ENCODE peak calls at places on chromosomes 2 and 18, in four cellular contexts. One of them, this sample, is unnamed.

GRCh38 chr2:226439337-226439736 is 360.3 kb downstream of the IRS1 start:
- DNase-seq in upper lobe of right lung: no peak
- DNase-seq in tibial nerve: no peak
- DNase-seq in astrocyte of the spinal cord: no peak
- DNase-seq in this sample: peak

GRCh38 chr18:59744271-59744721 is 47.1 kb upstream of the CCBE1 start:
- DNase-seq in tibial nerve: no peak
- DNase-seq in astrocyte of the spinal cord: peak
- DNase-seq in upper lobe of right lung: no peak
- DNase-seq in this sample: peak

GRCh38 chr2:133287709-133288108 is 280.6 kb downstream of the NCKAP5 start:
- DNase-seq in astrocyte of the spinal cord: peak
- DNase-seq in tibial nerve: no peak
- DNase-seq in upper lobe of right lung: no peak
- DNase-seq in this sample: peak

GRCh38 chr2:67108231-67108630 is 288.9 kb upstream of the ETAA1 start:
- DNase-seq in upper lobe of right lung: no peak
- DNase-seq in astrocyte of the spinal cord: no peak
- DNase-seq in tibial nerve: no peak
- DNase-seq in this sample: no peak

GRCh38 chr18:54444309-54444914 is 86.7 kb downstream of the C18orf54 start:
- DNase-seq in tibial nerve: no peak
- DNase-seq in astrocyte of the spinal cord: peak
- DNase-seq in upper lobe of right lung: no peak
- DNase-seq in this sample: peak

GRCh38 chr2:205175831-205176230 is 506.5 kb upstream of the NRP2 start:
- DNase-seq in tibial nerve: no peak
- DNase-seq in astrocyte of the spinal cord: no peak
- DNase-seq in upper lobe of right lung: no peak
- DNase-seq in this sample: no peak

GRCh38 chr2:98705333-98705617 is 25.7 kb downstream of the MGAT4A start:
- DNase-seq in astrocyte of the spinal cord: no peak
- DNase-seq in upper lobe of right lung: no peak
- DNase-seq in tibial nerve: no peak
- DNase-seq in this sample: no peak

GRCh38 chr18:76306685-76307292 is 188.3 kb downstream of the ZNF516 start:
- DNase-seq in upper lobe of right lung: no peak
- DNase-seq in tibial nerve: no peak
- DNase-seq in astrocyte of the spinal cord: no peak
- DNase-seq in this sample: no peak

GRCh38 chr18:8756571-8756970 is 51.2 kb downstream of the MTCL1 start:
- DNase-seq in astrocyte of the spinal cord: no peak
- DNase-seq in tibial nerve: no peak
- DNase-seq in upper lobe of right lung: no peak
- DNase-seq in this sample: no peak

GRCh38 chr2:12513339-12513738 is 203.4 kb upstream of the TRIB2 start:
- DNase-seq in tibial nerve: no peak
- DNase-seq in upper lobe of right lung: no peak
- DNase-seq in astrocyte of the spinal cord: no peak
- DNase-seq in this sample: no peak

GRCh38 chr18:24031318-24031717 is 16.8 kb downstream of the TTC39C start:
- DNase-seq in astrocyte of the spinal cord: no peak
- DNase-seq in tibial nerve: no peak
- DNase-seq in upper lobe of right lung: no peak
- DNase-seq in this sample: no peak

GRCh38 chr2:230751062-230751461 is 38.4 kb downstream of the CAB39 start:
- DNase-seq in tibial nerve: no peak
- DNase-seq in astrocyte of the spinal cord: peak
- DNase-seq in upper lobe of right lung: no peak
- DNase-seq in this sample: peak

GRCh38 chr18:33838084-33838483 is 260.1 kb downstream of the ASXL3 start:
- DNase-seq in astrocyte of the spinal cord: no peak
- DNase-seq in upper lobe of right lung: no peak
- DNase-seq in tibial nerve: no peak
- DNase-seq in this sample: no peak

GRCh38 chr18:60870261-60870966 is 462.8 kb upstream of the CDH20 start:
- DNase-seq in astrocyte of the spinal cord: no peak
- DNase-seq in upper lobe of right lung: no peak
- DNase-seq in tibial nerve: no peak
- DNase-seq in this sample: no peak

GRCh38 chr2:75570948-75571729 is 10.4 kb upstream of the EVA1A start:
- DNase-seq in tibial nerve: no peak
- DNase-seq in upper lobe of right lung: no peak
- DNase-seq in astrocyte of the spinal cord: peak
- DNase-seq in this sample: peak

GRCh38 chr18:46399276-46399675 is 257.7 kb downstream of the LOXHD1 start:
- DNase-seq in astrocyte of the spinal cord: no peak
- DNase-seq in upper lobe of right lung: no peak
- DNase-seq in tibial nerve: no peak
- DNase-seq in this sample: no peak

GRCh38 chr2:76160683-76161082 is 450.0 kb upstream of the GCFC2 start:
- DNase-seq in tibial nerve: no peak
- DNase-seq in astrocyte of the spinal cord: no peak
- DNase-seq in upper lobe of right lung: no peak
- DNase-seq in this sample: no peak

GRCh38 chr2:43224131-43224570 is 2.3 kb downstream of the ZFP36L2 start:
- DNase-seq in tibial nerve: peak
- DNase-seq in upper lobe of right lung: peak
- DNase-seq in astrocyte of the spinal cord: peak
- DNase-seq in this sample: peak

GRCh38 chr2:227325056-227325823 is at the start of gene MFF:
- DNase-seq in upper lobe of right lung: peak
- DNase-seq in astrocyte of the spinal cord: peak
- DNase-seq in tibial nerve: peak
- DNase-seq in this sample: peak

GRCh38 chr2:231299267-231299666 is 96.2 kb upstream of the B3GNT7 start:
- DNase-seq in tibial nerve: no peak
- DNase-seq in astrocyte of the spinal cord: no peak
- DNase-seq in upper lobe of right lung: no peak
- DNase-seq in this sample: no peak

GRCh38 chr2:27855476-27855875 is 34.7 kb downstream of the RBKS start:
- DNase-seq in astrocyte of the spinal cord: peak
- DNase-seq in upper lobe of right lung: no peak
- DNase-seq in tibial nerve: no peak
- DNase-seq in this sample: peak

GRCh38 chr2:9287400-9288059 is 80.9 kb downstream of the ASAP2 start:
- DNase-seq in tibial nerve: no peak
- DNase-seq in astrocyte of the spinal cord: peak
- DNase-seq in upper lobe of right lung: no peak
- DNase-seq in this sample: peak

GRCh38 chr2:79993144-79993543 is 311.4 kb downstream of the LRRTM1 start:
- DNase-seq in tibial nerve: no peak
- DNase-seq in upper lobe of right lung: no peak
- DNase-seq in astrocyte of the spinal cord: no peak
- DNase-seq in this sample: peak

GRCh38 chr2:71348302-71348701 is 16.7 kb downstream of the ZNF638 start:
- DNase-seq in upper lobe of right lung: no peak
- DNase-seq in astrocyte of the spinal cord: peak
- DNase-seq in tibial nerve: no peak
- DNase-seq in this sample: peak

GRCh38 chr2:2662037-2662846 is 331.2 kb upstream of the MYT1L start:
- DNase-seq in astrocyte of the spinal cord: peak
- DNase-seq in upper lobe of right lung: no peak
- DNase-seq in tibial nerve: no peak
- DNase-seq in this sample: no peak

GRCh38 chr2:133200684-133201421 is 367.4 kb downstream of the NCKAP5 start:
- DNase-seq in astrocyte of the spinal cord: peak
- DNase-seq in tibial nerve: no peak
- DNase-seq in upper lobe of right lung: no peak
- DNase-seq in this sample: peak

GRCh38 chr2:161488879-161489278 is 72.8 kb downstream of the TBR1 start:
- DNase-seq in astrocyte of the spinal cord: no peak
- DNase-seq in tibial nerve: no peak
- DNase-seq in upper lobe of right lung: no peak
- DNase-seq in this sample: no peak

GRCh38 chr2:13572466-13572865 is 855.7 kb downstream of the TRIB2 start:
- DNase-seq in upper lobe of right lung: no peak
- DNase-seq in astrocyte of the spinal cord: peak
- DNase-seq in tibial nerve: no peak
- DNase-seq in this sample: no peak

GRCh38 chr18:52953435-52953834 is 613.4 kb downstream of the DCC start:
- DNase-seq in astrocyte of the spinal cord: no peak
- DNase-seq in upper lobe of right lung: no peak
- DNase-seq in tibial nerve: no peak
- DNase-seq in this sample: no peak

GRCh38 chr18:80143876-80144275 is 34.8 kb downstream of the ADNP2 start:
- DNase-seq in tibial nerve: no peak
- DNase-seq in astrocyte of the spinal cord: peak
- DNase-seq in upper lobe of right lung: no peak
- DNase-seq in this sample: peak

GRCh38 chr18:36829362-36830140 is 624 bp downstream of the KIAA1328 start:
- DNase-seq in upper lobe of right lung: no peak
- DNase-seq in tibial nerve: no peak
- DNase-seq in astrocyte of the spinal cord: peak
- DNase-seq in this sample: peak

GRCh38 chr2:95346236-95346737 is 49.1 kb downstream of the KCNIP3 start:
- DNase-seq in tibial nerve: peak
- DNase-seq in astrocyte of the spinal cord: peak
- DNase-seq in upper lobe of right lung: peak
- DNase-seq in this sample: peak

GRCh38 chr18:8705941-8706544 is 687 bp downstream of the MTCL1 start:
- DNase-seq in upper lobe of right lung: peak
- DNase-seq in astrocyte of the spinal cord: no peak
- DNase-seq in tibial nerve: no peak
- DNase-seq in this sample: no peak

GRCh38 chr18:2354292-2354691 is 217.0 kb downstream of the METTL4 start:
- DNase-seq in tibial nerve: no peak
- DNase-seq in upper lobe of right lung: no peak
- DNase-seq in astrocyte of the spinal cord: no peak
- DNase-seq in this sample: no peak

DNA sequence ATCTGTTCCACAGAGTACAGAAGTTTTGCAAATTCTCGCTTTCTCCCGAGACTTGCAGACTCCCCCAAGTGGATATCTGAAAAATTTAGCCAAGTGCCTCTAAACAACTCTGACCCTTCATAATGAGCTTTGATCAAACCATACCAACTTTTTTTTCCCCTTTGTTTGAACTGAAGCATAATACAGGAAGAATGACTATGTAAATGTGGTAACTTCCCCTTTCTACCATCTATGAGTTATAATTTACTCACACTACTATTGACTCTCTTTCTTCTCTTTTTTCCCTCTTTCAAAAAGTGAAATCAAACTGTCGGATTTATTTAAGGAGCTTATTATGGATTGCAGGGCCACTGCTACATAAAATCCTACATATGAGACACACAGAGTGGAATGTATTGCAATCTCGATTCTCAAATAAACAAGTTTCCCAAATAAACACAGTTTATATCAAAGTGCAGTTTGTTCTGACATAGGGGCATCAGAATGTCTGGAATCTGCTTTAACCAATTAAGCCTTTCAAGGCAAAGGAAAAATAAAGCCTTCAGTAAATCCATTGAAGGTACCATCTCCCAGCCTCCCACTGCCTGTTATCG is 1.4 kb upstream of the ZNF804A start:
- DNase-seq in tibial nerve: no peak
- DNase-seq in upper lobe of right lung: no peak
- DNase-seq in astrocyte of the spinal cord: peak
- DNase-seq in this sample: peak
- TF ChIP-seq CTCF in tibial nerve: no peak
- TF ChIP-seq CTCF in upper lobe of right lung: no peak
- TF ChIP-seq CTCF in astrocyte of the spinal cord: peak
- TF ChIP-seq CTCF in this sample: no peak

GRCh38 chr2:26011609-26011989 is 22.3 kb upstream of the RAB10 start:
- DNase-seq in astrocyte of the spinal cord: no peak
- DNase-seq in tibial nerve: no peak
- DNase-seq in upper lobe of right lung: no peak
- DNase-seq in this sample: peak

GRCh38 chr2:26011990-26012856 is 21.7 kb upstream of the RAB10 start:
- DNase-seq in tibial nerve: no peak
- DNase-seq in upper lobe of right lung: peak
- DNase-seq in astrocyte of the spinal cord: peak
- DNase-seq in this sample: peak

GRCh38 chr2:26009567-26009963 is 24.3 kb upstream of the RAB10 start:
- DNase-seq in upper lobe of right lung: no peak
- DNase-seq in tibial nerve: no peak
- DNase-seq in astrocyte of the spinal cord: no peak
- DNase-seq in this sample: no peak

GRCh38 chr2:26008851-26009566 is 24.9 kb upstream of the RAB10 start:
- DNase-seq in astrocyte of the spinal cord: no peak
- DNase-seq in tibial nerve: no peak
- DNase-seq in upper lobe of right lung: peak
- DNase-seq in this sample: peak

GRCh38 chr2:26010943-26011342 is 22.9 kb upstream of the RAB10 start:
- DNase-seq in upper lobe of right lung: no peak
- DNase-seq in astrocyte of the spinal cord: no peak
- DNase-seq in tibial nerve: no peak
- DNase-seq in this sample: no peak
- TF ChIP-seq CTCF in upper lobe of right lung: no peak
- TF ChIP-seq CTCF in astrocyte of the spinal cord: no peak
- TF ChIP-seq CTCF in tibial nerve: no peak
- TF ChIP-seq CTCF in this sample: no peak

GRCh38 chr2:44529448-44529847 is 167.7 kb downstream of the CAMKMT start:
- DNase-seq in upper lobe of right lung: no peak
- DNase-seq in tibial nerve: no peak
- DNase-seq in astrocyte of the spinal cord: no peak
- DNase-seq in this sample: peak

GRCh38 chr2:44526352-44526751 is 164.6 kb downstream of the CAMKMT start:
- DNase-seq in tibial nerve: no peak
- DNase-seq in upper lobe of right lung: no peak
- DNase-seq in astrocyte of the spinal cord: no peak
- DNase-seq in this sample: no peak

GRCh38 chr2:44522846-44523245 is 161.1 kb downstream of the CAMKMT start:
- DNase-seq in astrocyte of the spinal cord: no peak
- DNase-seq in upper lobe of right lung: no peak
- DNase-seq in tibial nerve: no peak
- DNase-seq in this sample: no peak

GRCh38 chr2:44528595-44528994 is 166.8 kb downstream of the CAMKMT start:
- DNase-seq in tibial nerve: no peak
- DNase-seq in astrocyte of the spinal cord: peak
- DNase-seq in upper lobe of right lung: no peak
- DNase-seq in this sample: peak

DNA sequence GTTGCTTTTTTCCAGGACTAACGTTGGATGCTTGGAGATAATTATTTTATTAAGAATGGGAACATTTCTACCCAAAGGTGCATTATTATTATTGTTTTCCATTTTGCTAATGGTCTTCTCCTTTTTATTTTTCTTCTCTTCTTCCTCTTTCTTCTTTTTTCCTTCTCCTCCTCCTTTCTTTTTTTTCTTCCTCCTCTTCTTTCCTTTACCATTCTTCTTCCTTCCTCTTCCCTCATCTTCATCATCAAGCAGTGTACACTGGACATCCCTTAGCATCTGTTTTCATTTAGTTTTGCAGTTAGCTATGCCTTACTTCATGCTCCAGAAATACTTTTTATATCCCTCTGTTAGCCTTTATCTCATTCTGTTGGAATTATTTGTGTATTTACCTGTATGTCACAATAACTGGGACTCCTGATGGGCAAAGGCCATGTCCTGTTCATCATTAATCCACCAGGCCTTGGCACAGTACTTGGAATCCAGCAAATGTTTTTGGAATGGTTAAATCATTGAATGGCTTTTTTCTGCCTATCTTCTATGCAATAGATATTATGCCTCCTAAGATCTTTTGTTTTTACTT is 162.7 kb downstream of the CAMKMT start:
- DNase-seq in upper lobe of right lung: no peak
- DNase-seq in astrocyte of the spinal cord: no peak
- DNase-seq in tibial nerve: no peak
- DNase-seq in this sample: no peak
- TF ChIP-seq CTCF in upper lobe of right lung: no peak
- TF ChIP-seq CTCF in astrocyte of the spinal cord: no peak
- TF ChIP-seq CTCF in tibial nerve: no peak
- TF ChIP-seq CTCF in this sample: no peak

GRCh38 chr2:102975996-102976636 is 214.3 kb downstream of the TMEM182 start:
- DNase-seq in tibial nerve: no peak
- DNase-seq in astrocyte of the spinal cord: peak
- DNase-seq in upper lobe of right lung: no peak
- DNase-seq in this sample: peak
- TF ChIP-seq CTCF in tibial nerve: no peak
- TF ChIP-seq CTCF in astrocyte of the spinal cord: peak
- TF ChIP-seq CTCF in upper lobe of right lung: peak
- TF ChIP-seq CTCF in this sample: peak